ENCODE peak calls at places on chromosomes 2 and 18, in six cellular contexts. S is ovary, A is H9, F is cardiac muscle cell, N is colonic mucosa, E is endodermal cell. R is an unnamed sample.

GRCh38 chr2:14634223-14634884 is 1.8 kb downstream of the LRATD1 start:
- DNase-seq in E (peak; percentile 95), F (peak; percentile 45), S (peak; percentile 85), A (peak; percentile 86), N (peak; percentile 86), R (peak; percentile 71)

GRCh38 chr2:99837103-99837591 is 305.2 kb downstream of the AFF3 start:
- DNase-seq in E (no peak), A (no peak), F (no peak), S (no peak), N (no peak), R (no peak)

GRCh38 chr2:69572640-69573039 is 70.9 kb downstream of the AAK1 start:
- DNase-seq in F (peak; percentile 23), E (no peak), S (no peak), N (no peak), A (no peak), R (no peak)

GRCh38 chr18:73615506-73615905 is 532.1 kb downstream of the FBXO15 start:
- DNase-seq in F (no peak), E (no peak), S (no peak), N (no peak), A (no peak), R (no peak)

GRCh38 chr2:236642125-236642524 is 72.5 kb downstream of the ACKR3 start:
- DNase-seq in S (peak; percentile 17), E (no peak), A (no peak), F (no peak), N (no peak), R (no peak)

GRCh38 chr18:37019157-37019571 is 190.2 kb downstream of the KIAA1328 start:
- DNase-seq in S (no peak), N (no peak), F (peak; percentile 29), E (peak; percentile 52), A (peak; percentile 41), R (no peak)

GRCh38 chr2:191922736-191923651 is 76.1 kb upstream of the CAVIN2 start:
- DNase-seq in N (no peak), F (no peak), S (no peak), E (no peak), A (no peak), R (no peak)

GRCh38 chr18:14917311-14917710 is 169.3 kb downstream of the ANKRD30B start:
- DNase-seq in F (no peak), N (no peak), S (no peak), E (no peak), A (no peak), R (no peak)

GRCh38 chr2:222318026-222318711 is 19.4 kb upstream of the PAX3 start:
- DNase-seq in S (peak; percentile 42), F (peak; percentile 83), E (peak; percentile 91), A (peak; percentile 85), N (peak; percentile 82), R (peak; percentile 49)

GRCh38 chr2:156321243-156321904 is 11.1 kb downstream of the NR4A2 start:
- DNase-seq in E (no peak), S (no peak), A (no peak), F (no peak), N (peak; percentile 53), R (peak; percentile 24)

GRCh38 chr2:60149151-60149550 is 404.3 kb downstream of the BCL11A start:
- DNase-seq in E (no peak), A (no peak), S (no peak), F (no peak), N (no peak), R (no peak)

GRCh38 chr2:46171996-46172546 is 125.1 kb upstream of the EPAS1 start:
- DNase-seq in N (no peak), A (no peak), F (no peak), E (no peak), S (no peak), R (no peak)

GRCh38 chr2:48450936-48451602 is 78.9 kb upstream of the STON1 start:
- DNase-seq in N (no peak), E (no peak), S (no peak), F (no peak), A (no peak), R (no peak)

GRCh38 chr2:173997779-173998178 is 32.6 kb upstream of the SP3 start:
- DNase-seq in A (no peak), S (no peak), E (no peak), F (peak; percentile 63), N (no peak), R (no peak)

GRCh38 chr2:237859533-237860272 is at the start of gene RAMP1:
- DNase-seq in N (no peak), S (peak; percentile 50), E (peak; percentile 69), A (no peak), F (peak; percentile 33), R (no peak)

DNA sequence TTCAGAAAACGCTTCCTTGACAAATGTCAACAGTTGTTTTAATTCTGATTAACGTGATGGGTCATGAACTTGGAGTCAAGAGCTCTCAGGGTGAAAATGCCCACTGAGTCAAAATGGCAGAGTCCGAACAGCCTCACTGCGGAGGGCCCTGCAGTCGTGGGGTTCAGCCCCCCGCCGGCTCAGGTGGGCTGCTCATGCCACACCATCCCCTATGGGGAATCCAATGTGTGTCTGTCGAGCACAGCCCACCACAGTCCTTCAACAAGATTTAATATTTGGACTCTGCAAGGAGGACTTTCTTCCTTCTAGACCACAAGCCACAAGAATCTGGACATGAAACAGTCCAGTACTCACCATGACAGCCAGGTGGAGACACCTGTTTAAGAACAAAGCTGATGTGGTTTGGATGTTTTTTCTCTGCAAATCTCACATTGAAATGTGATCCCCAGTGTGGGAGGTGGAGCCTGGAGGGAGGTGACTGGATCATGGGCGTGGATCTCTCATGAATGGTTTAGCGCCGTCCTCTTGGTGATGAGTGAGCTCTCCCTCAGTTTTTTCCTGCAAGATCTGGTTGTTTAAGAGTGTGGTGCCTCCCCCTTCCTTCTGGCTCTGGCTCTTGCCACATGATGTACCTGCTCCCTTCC is 201.0 kb downstream of the NDUFA10 start:
- DNase-seq in F (peak; percentile 6), A (peak; percentile 84), E (peak; percentile 89), S (peak; percentile 8), N (peak; percentile 18), R (no peak)
- TF ChIP-seq CTCF in F (no peak), A (peak; percentile 72), E (peak; percentile 77), S (no peak), N (no peak), R (no peak)

GRCh38 chr18:46556590-46557206 is 100.3 kb downstream of the LOXHD1 start:
- DNase-seq in E (no peak), F (no peak), N (no peak), S (no peak), A (no peak), R (no peak)

GRCh38 chr18:46559296-46559695 is 97.7 kb downstream of the LOXHD1 start:
- DNase-seq in N (no peak), S (no peak), A (no peak), E (no peak), F (no peak), R (no peak)

GRCh38 chr18:46554406-46554805 is 102.6 kb downstream of the LOXHD1 start:
- DNase-seq in E (no peak), N (no peak), A (no peak), F (no peak), S (no peak), R (no peak)

GRCh38 chr18:46555213-46555612 is 101.8 kb downstream of the LOXHD1 start:
- DNase-seq in N (no peak), E (no peak), A (no peak), F (no peak), S (no peak), R (no peak)

DNA sequence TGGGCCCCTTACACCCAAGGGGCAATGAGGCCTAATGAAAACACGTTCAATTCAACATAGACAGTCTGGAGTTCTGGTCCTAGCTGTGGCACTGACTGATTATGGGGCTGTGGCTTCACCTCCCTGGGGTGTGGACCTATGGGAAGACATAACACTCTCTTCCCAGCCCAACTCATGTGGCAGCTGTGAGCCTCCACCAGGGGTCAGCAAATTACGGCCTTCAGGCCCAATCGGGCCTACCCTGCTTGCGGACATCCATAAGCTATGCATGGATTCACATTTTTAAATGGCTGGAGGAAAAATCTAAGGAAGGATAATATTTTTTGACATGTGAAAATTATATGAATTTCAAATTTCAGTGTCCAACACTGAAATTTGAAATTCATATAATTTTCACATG is 101.3 kb downstream of the LOXHD1 start:
- DNase-seq in A (peak; percentile 63), E (peak; percentile 88), S (no peak), N (no peak), F (peak; percentile 12), R (peak; percentile 11)
- H3K27ac ChIP-seq in A (no peak overlapping the region), E (no peak overlapping the region), S (no peak overlapping the region), N (no peak overlapping the region), F (no peak overlapping the region), R (no peak overlapping the region)

GRCh38 chr18:66395671-66396218 is 208.1 kb downstream of the CDH19 start:
- DNase-seq in N (no peak), E (no peak), S (no peak), F (no peak), A (no peak), R (no peak)

GRCh38 chr18:66393463-66393862 is 210.4 kb downstream of the CDH19 start:
- DNase-seq in N (no peak), F (no peak), S (no peak), E (no peak), A (no peak), R (no peak)
- TF ChIP-seq CTCF in N (no peak), F (no peak), S (no peak), E (peak; percentile 55), A (peak; percentile 56), R (no peak)

GRCh38 chr2:10345813-10346212 is 43.1 kb downstream of the HPCAL1 start:
- DNase-seq in A (no peak), F (no peak), E (no peak), N (no peak), S (no peak), R (no peak)
- H3K27ac ChIP-seq in A (no peak overlapping the region), F (no peak overlapping the region), E (no peak overlapping the region), N (no peak overlapping the region), S (no peak overlapping the region), R (no peak overlapping the region)

DNA sequence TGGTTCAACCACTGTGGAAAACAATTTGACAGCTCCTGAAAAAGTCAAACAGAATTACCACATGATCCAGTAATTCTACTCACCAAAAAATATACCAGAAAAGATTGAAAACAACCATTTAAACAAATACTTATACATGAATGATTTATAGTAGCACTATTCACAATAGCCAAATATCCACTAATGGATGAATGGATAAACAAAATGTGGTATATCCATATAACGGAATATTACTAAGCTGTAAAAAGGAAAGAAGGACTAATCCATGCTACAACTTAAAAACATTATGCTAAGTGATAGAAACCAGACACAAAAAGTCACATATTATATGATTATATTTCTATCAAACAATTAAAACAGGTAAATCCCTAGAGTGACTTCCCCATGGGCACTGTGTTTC is 131.5 kb downstream of the SPOPL start:
- DNase-seq in A (no peak), F (no peak), S (no peak), N (no peak), E (no peak), R (no peak)
- TF ChIP-seq CTCF in A (no peak), F (no peak), S (no peak), N (no peak), E (no peak), R (no peak)